ENCODE peak calls at places on chromosome 7, in eight cellular contexts. M, I, D, V, U, Z, X and Q are unnamed samples.

GRCh38 chr7:156765901-156766656 is 125.5 kb downstream of the RNF32 start:
- DNase-seq in M (no peak), I (no peak), D (no peak), V (no peak), U (no peak), Z (no peak), X (no peak), Q (no peak)

GRCh38 chr7:91062713-91063112 is 201.5 kb upstream of the FZD1 start:
- DNase-seq in M (no peak), I (no peak), D (no peak), V (no peak), U (no peak), Z (no peak), X (no peak), Q (no peak)

GRCh38 chr7:26348234-26348851 is 56.7 kb downstream of the SNX10 start:
- DNase-seq in M (no peak), I (no peak), D (no peak), V (no peak), U (no peak), Z (no peak), X (no peak), Q (no peak)

GRCh38 chr7:1434165-1434718 is 25.0 kb downstream of the MICALL2 start:
- DNase-seq in M (no peak), I (no peak), D (no peak), V (no peak), U (no peak), Z (no peak), X (no peak), Q (no peak)

GRCh38 chr7:16649196-16649595 is 3.2 kb downstream of the BZW2 start:
- DNase-seq in M (peak; percentile 36), I (peak; percentile 33), D (no peak), V (no peak), U (no peak), Z (no peak), X (no peak), Q (no peak)

GRCh38 chr7:95986136-95986535 is 213.8 kb downstream of the DYNC1I1 start:
- DNase-seq in M (no peak), I (no peak), D (no peak), V (no peak), U (no peak), Z (no peak), X (no peak), Q (no peak)

GRCh38 chr7:157667261-157667660 is 330.5 kb downstream of the DNAJB6 start:
- DNase-seq in M (no peak), I (no peak), D (no peak), V (peak; percentile 66), U (no peak), Z (no peak), X (no peak), Q (no peak)

GRCh38 chr7:84688671-84689070 is 494.1 kb upstream of the SEMA3A start:
- DNase-seq in M (peak; percentile 44), I (peak; percentile 77), D (no peak), V (no peak), U (no peak), Z (peak; percentile 11), X (no peak), Q (no peak)

GRCh38 chr7:93819699-93820098 is 70.9 kb downstream of the TFPI2 start:
- DNase-seq in M (no peak), I (no peak), D (no peak), V (no peak), U (no peak), Z (no peak), X (no peak), Q (no peak)

GRCh38 chr7:132095111-132095765 is 481.0 kb downstream of the PLXNA4 start:
- DNase-seq in M (no peak), I (no peak), D (no peak), V (no peak), U (no peak), Z (no peak), X (no peak), Q (no peak)

GRCh38 chr7:35250941-35251340 is 3.0 kb downstream of the TBX20 start:
- DNase-seq in M (no peak), I (no peak), D (no peak), V (no peak), U (no peak), Z (no peak), X (no peak), Q (no peak)

GRCh38 chr7:41039386-41040315 is 663.2 kb downstream of the INHBA start:
- DNase-seq in M (peak; percentile 48), I (no peak), D (no peak), V (no peak), U (no peak), Z (no peak), X (no peak), Q (no peak)

GRCh38 chr7:32507416-32507815 is 12.1 kb downstream of the AVL9 start:
- DNase-seq in M (peak; percentile 17), I (no peak), D (no peak), V (no peak), U (no peak), Z (no peak), X (no peak), Q (no peak)

GRCh38 chr7:125033506-125033905 is 103.9 kb upstream of the POT1 start:
- DNase-seq in M (no peak), I (no peak), D (no peak), V (no peak), U (peak; percentile 24), Z (no peak), X (no peak), Q (no peak)

GRCh38 chr7:27113991-27114866 is 11.7 kb upstream of the HOXA2 start:
- DNase-seq in M (peak; percentile 88), I (peak; percentile 68), D (no peak), V (no peak), U (no peak), Z (no peak), X (no peak), Q (no peak)

GRCh38 chr7:148587076-148587475 is 3.5 kb upstream of the C7orf33 start:
- DNase-seq in M (no peak), I (no peak), D (no peak), V (no peak), U (no peak), Z (no peak), X (no peak), Q (no peak)

GRCh38 chr7:71687831-71688599 is 556.1 kb downstream of the GALNT17 start:
- DNase-seq in M (no peak), I (no peak), D (no peak), V (no peak), U (no peak), Z (no peak), X (no peak), Q (no peak)

GRCh38 chr7:121286742-121287699 is 41.8 kb upstream of the WNT16 start:
- DNase-seq in M (peak; percentile 41), I (peak; percentile 77), D (no peak), V (no peak), U (no peak), Z (no peak), X (no peak), Q (no peak)

GRCh38 chr7:93973134-93973533 is 31.0 kb downstream of the BET1 start:
- DNase-seq in M (peak; percentile 2), I (peak; percentile 3), D (no peak), V (no peak), U (no peak), Z (no peak), X (no peak), Q (no peak)

GRCh38 chr7:71657386-71657785 is 525.4 kb downstream of the GALNT17 start:
- DNase-seq in M (no peak), I (no peak), D (no peak), V (no peak), U (no peak), Z (no peak), X (no peak), Q (no peak)

DNA sequence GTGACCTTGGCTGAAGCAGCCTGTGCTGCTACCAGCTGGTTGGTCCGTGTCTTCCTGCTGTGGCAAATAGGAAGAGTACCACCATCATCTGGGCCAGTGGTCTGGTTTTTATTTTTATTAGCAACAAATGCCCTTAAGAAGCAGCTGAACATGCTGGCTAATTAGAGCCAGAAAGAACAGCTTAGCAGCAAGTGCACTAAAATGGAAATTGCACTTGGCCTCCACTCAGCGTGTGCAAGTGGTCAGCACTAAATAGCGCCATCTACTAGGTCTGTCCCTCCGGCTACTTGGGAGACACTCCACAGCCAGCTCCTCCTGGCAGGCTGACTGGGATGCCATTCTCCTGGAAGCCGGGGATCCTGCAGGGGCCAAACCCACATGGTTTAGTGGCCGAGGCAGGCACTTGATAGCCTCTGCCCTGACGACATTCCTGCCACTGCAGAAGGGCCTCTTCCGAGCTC is 690.3 kb upstream of the FOXK1 start:
- DNase-seq in M (no peak), I (no peak), D (no peak), V (no peak), U (no peak), Z (no peak), X (no peak), Q (no peak)
- TF ChIP-seq CTCF in M (no peak), I (no peak), D (no peak), V (no peak), U (no peak), Z (no peak), X (no peak), Q (no peak)

DNA sequence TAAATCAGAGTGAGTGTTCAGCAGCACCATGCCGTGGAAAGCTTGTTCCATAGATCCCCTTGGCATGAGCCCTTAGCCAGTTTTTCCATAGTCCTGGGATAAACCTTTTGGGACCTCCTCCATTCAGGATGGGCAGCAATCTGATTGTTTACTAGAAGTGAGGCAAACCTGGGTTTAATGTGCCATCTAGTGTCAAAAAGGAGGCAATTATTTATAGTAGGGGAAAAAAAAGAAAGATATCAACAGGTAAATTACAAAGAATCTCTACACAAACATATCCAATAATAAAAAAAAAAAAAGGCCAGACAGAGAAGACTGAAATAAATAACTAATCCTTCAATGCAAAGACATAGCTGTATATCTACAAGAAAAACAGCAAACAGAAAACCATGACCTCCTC is 229.0 kb upstream of the STK17A start:
- DNase-seq in M (no peak), I (no peak), D (no peak), V (no peak), U (no peak), Z (no peak), X (no peak), Q (no peak)
- TF ChIP-seq CTCF in M (no peak), I (no peak), D (no peak), V (no peak), U (no peak), Z (no peak), X (no peak), Q (no peak)

GRCh38 chr7:55409474-55410225 is 44.5 kb downstream of the LANCL2 start:
- DNase-seq in M (no peak), I (no peak), D (no peak), V (no peak), U (no peak), Z (no peak), X (no peak), Q (no peak)
- TF ChIP-seq CTCF in M (no peak), I (peak; percentile 14), D (no peak), V (no peak), U (no peak), Z (peak; percentile 27), X (no peak), Q (no peak)

DNA sequence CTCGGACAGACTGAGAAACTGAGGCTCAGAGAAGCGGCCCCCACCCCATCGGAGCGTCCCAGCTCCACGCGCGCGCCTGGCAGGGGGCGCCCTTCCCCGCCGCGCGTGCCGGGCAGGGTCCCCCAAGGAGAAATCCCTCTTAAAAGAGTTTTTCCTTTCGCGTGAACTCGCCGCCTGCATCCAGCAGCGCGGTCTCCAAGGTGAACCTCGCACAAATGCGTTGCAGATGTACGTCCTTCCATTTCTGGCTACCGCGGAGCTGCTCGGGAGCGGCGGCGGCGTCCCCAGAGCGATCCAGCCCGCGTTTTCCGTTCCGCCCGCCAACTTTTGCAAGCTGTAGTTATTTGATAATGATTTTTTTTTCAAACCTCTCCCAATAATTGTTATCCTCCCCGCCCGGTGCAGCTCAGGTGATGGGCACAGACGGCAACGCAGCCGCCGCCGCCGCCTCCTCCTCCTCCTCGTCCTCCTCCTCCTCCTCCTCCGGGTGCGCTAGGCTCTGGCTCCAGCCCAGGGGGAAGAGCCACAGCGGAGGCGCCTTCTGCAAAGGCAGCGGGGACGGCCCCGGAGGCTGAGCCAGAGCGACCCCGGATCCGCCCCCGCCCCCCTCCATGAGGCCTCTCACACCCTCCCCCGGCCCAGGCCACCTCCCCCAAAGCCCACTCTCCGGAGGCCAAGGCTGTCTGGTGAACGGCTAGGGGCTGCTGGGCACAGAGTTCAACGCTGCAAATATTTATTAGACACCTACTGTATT is 74.0 kb upstream of the CUX1 start:
- DNase-seq in M (peak; percentile 61), I (peak; percentile 66), D (no peak), V (peak; percentile 91), U (peak; percentile 81), Z (no peak), X (peak; percentile 58), Q (peak; percentile 51)
- TF ChIP-seq CTCF in M (peak; percentile 48), I (peak; percentile 65), D (peak; percentile 44), V (peak; percentile 59), U (no peak), Z (peak; percentile 39), X (peak; percentile 6), Q (peak; percentile 63)